ENCODE peak calls at places on chromosome 22, in ten cellular contexts. One of them, this sample, is unnamed.

GRCh38 chr22:49966041-49966715 is 5.6 kb downstream of the PIM3 start:
- DNase-seq in right lobe of liver: peak
- DNase-seq in stimulated activated CD4-positive, alpha-beta T cell treated with anti-CD3 and anti-CD28 coated beads, Interleukin-1b, Interleukin-23, amount 100 ng/mL, for 24 hours: no peak
- DNase-seq in brain microvascular endothelial cell: no peak
- DNase-seq in A172: no peak
- DNase-seq in neural progenitor cell: peak
- DNase-seq in DMS79 treated with DMSO at 0.1 percent for 48 hours: no peak
- DNase-seq in MG63: no peak
- DNase-seq in lower leg skin: peak
- DNase-seq in putamen: no peak
- DNase-seq in this sample: no peak

GRCh38 chr22:20029550-20030225 is 8.8 kb downstream of the TANGO2 start:
- DNase-seq in right lobe of liver: no peak
- DNase-seq in stimulated activated CD4-positive, alpha-beta T cell treated with anti-CD3 and anti-CD28 coated beads, Interleukin-1b, Interleukin-23, amount 100 ng/mL, for 24 hours: no peak
- DNase-seq in brain microvascular endothelial cell: no peak
- DNase-seq in A172: no peak
- DNase-seq in neural progenitor cell: no peak
- DNase-seq in DMS79 treated with DMSO at 0.1 percent for 48 hours: no peak
- DNase-seq in MG63: no peak
- DNase-seq in lower leg skin: no peak
- DNase-seq in putamen: no peak
- DNase-seq in this sample: no peak

GRCh38 chr22:23500508-23501208 is 79.4 kb downstream of the IGLL1 start:
- DNase-seq in right lobe of liver: peak
- DNase-seq in stimulated activated CD4-positive, alpha-beta T cell treated with anti-CD3 and anti-CD28 coated beads, Interleukin-1b, Interleukin-23, amount 100 ng/mL, for 24 hours: no peak
- DNase-seq in brain microvascular endothelial cell: no peak
- DNase-seq in A172: no peak
- DNase-seq in neural progenitor cell: no peak
- DNase-seq in DMS79 treated with DMSO at 0.1 percent for 48 hours: peak
- DNase-seq in MG63: no peak
- DNase-seq in lower leg skin: peak
- DNase-seq in putamen: no peak
- DNase-seq in this sample: no peak

GRCh38 chr22:32413715-32414114 is 1.7 kb upstream of the RTCB start:
- DNase-seq in right lobe of liver: no peak
- DNase-seq in stimulated activated CD4-positive, alpha-beta T cell treated with anti-CD3 and anti-CD28 coated beads, Interleukin-1b, Interleukin-23, amount 100 ng/mL, for 24 hours: no peak
- DNase-seq in brain microvascular endothelial cell: peak
- DNase-seq in A172: no peak
- DNase-seq in neural progenitor cell: no peak
- DNase-seq in DMS79 treated with DMSO at 0.1 percent for 48 hours: no peak
- DNase-seq in MG63: no peak
- DNase-seq in lower leg skin: no peak
- DNase-seq in putamen: no peak
- DNase-seq in this sample: no peak

GRCh38 chr22:37818397-37819099 is 4.6 kb upstream of the GALR3 start:
- DNase-seq in right lobe of liver: peak
- DNase-seq in stimulated activated CD4-positive, alpha-beta T cell treated with anti-CD3 and anti-CD28 coated beads, Interleukin-1b, Interleukin-23, amount 100 ng/mL, for 24 hours: peak
- DNase-seq in brain microvascular endothelial cell: peak
- DNase-seq in A172: no peak
- DNase-seq in neural progenitor cell: peak
- DNase-seq in DMS79 treated with DMSO at 0.1 percent for 48 hours: peak
- DNase-seq in MG63: no peak
- DNase-seq in lower leg skin: peak
- DNase-seq in putamen: no peak
- DNase-seq in this sample: no peak

GRCh38 chr22:19848298-19849224 is 6.1 kb downstream of the GNB1L start:
- DNase-seq in right lobe of liver: peak
- DNase-seq in stimulated activated CD4-positive, alpha-beta T cell treated with anti-CD3 and anti-CD28 coated beads, Interleukin-1b, Interleukin-23, amount 100 ng/mL, for 24 hours: no peak
- DNase-seq in brain microvascular endothelial cell: no peak
- DNase-seq in A172: peak
- DNase-seq in neural progenitor cell: no peak
- DNase-seq in DMS79 treated with DMSO at 0.1 percent for 48 hours: no peak
- DNase-seq in MG63: peak
- DNase-seq in lower leg skin: no peak
- DNase-seq in putamen: no peak
- DNase-seq in this sample: no peak

GRCh38 chr22:49756656-49757055 is 71.0 kb downstream of the BRD1 start:
- DNase-seq in right lobe of liver: no peak
- DNase-seq in stimulated activated CD4-positive, alpha-beta T cell treated with anti-CD3 and anti-CD28 coated beads, Interleukin-1b, Interleukin-23, amount 100 ng/mL, for 24 hours: no peak
- DNase-seq in brain microvascular endothelial cell: no peak
- DNase-seq in A172: no peak
- DNase-seq in neural progenitor cell: no peak
- DNase-seq in DMS79 treated with DMSO at 0.1 percent for 48 hours: no peak
- DNase-seq in MG63: no peak
- DNase-seq in lower leg skin: peak
- DNase-seq in putamen: no peak
- DNase-seq in this sample: no peak

GRCh38 chr22:49152146-49152929 is 675.3 kb downstream of the BRD1 start:
- DNase-seq in right lobe of liver: no peak
- DNase-seq in stimulated activated CD4-positive, alpha-beta T cell treated with anti-CD3 and anti-CD28 coated beads, Interleukin-1b, Interleukin-23, amount 100 ng/mL, for 24 hours: no peak
- DNase-seq in brain microvascular endothelial cell: no peak
- DNase-seq in A172: no peak
- DNase-seq in neural progenitor cell: peak
- DNase-seq in DMS79 treated with DMSO at 0.1 percent for 48 hours: peak
- DNase-seq in MG63: no peak
- DNase-seq in lower leg skin: peak
- DNase-seq in putamen: no peak
- DNase-seq in this sample: no peak

GRCh38 chr22:49532831-49533802 is 294.6 kb downstream of the BRD1 start:
- DNase-seq in right lobe of liver: no peak
- DNase-seq in stimulated activated CD4-positive, alpha-beta T cell treated with anti-CD3 and anti-CD28 coated beads, Interleukin-1b, Interleukin-23, amount 100 ng/mL, for 24 hours: no peak
- DNase-seq in brain microvascular endothelial cell: no peak
- DNase-seq in A172: no peak
- DNase-seq in neural progenitor cell: no peak
- DNase-seq in DMS79 treated with DMSO at 0.1 percent for 48 hours: peak
- DNase-seq in MG63: no peak
- DNase-seq in lower leg skin: peak
- DNase-seq in putamen: no peak
- DNase-seq in this sample: no peak

GRCh38 chr22:38872831-38873248 is 824 bp upstream of the CBX6 start:
- DNase-seq in right lobe of liver: peak
- DNase-seq in stimulated activated CD4-positive, alpha-beta T cell treated with anti-CD3 and anti-CD28 coated beads, Interleukin-1b, Interleukin-23, amount 100 ng/mL, for 24 hours: no peak
- DNase-seq in brain microvascular endothelial cell: no peak
- DNase-seq in A172: no peak
- DNase-seq in neural progenitor cell: peak
- DNase-seq in DMS79 treated with DMSO at 0.1 percent for 48 hours: peak
- DNase-seq in MG63: peak
- DNase-seq in lower leg skin: peak
- DNase-seq in putamen: peak
- DNase-seq in this sample: no peak

GRCh38 chr22:47851586-47851985 is 1089.1 kb downstream of the TBC1D22A start:
- DNase-seq in right lobe of liver: no peak
- DNase-seq in stimulated activated CD4-positive, alpha-beta T cell treated with anti-CD3 and anti-CD28 coated beads, Interleukin-1b, Interleukin-23, amount 100 ng/mL, for 24 hours: no peak
- DNase-seq in brain microvascular endothelial cell: no peak
- DNase-seq in A172: no peak
- DNase-seq in neural progenitor cell: no peak
- DNase-seq in DMS79 treated with DMSO at 0.1 percent for 48 hours: no peak
- DNase-seq in MG63: no peak
- DNase-seq in lower leg skin: no peak
- DNase-seq in putamen: no peak
- DNase-seq in this sample: no peak

GRCh38 chr22:41469218-41469851 is 418 bp downstream of the ACO2 start:
- DNase-seq in right lobe of liver: no peak
- DNase-seq in stimulated activated CD4-positive, alpha-beta T cell treated with anti-CD3 and anti-CD28 coated beads, Interleukin-1b, Interleukin-23, amount 100 ng/mL, for 24 hours: no peak
- DNase-seq in brain microvascular endothelial cell: no peak
- DNase-seq in A172: no peak
- DNase-seq in neural progenitor cell: peak
- DNase-seq in DMS79 treated with DMSO at 0.1 percent for 48 hours: no peak
- DNase-seq in MG63: no peak
- DNase-seq in lower leg skin: no peak
- DNase-seq in putamen: no peak
- DNase-seq in this sample: no peak